ENCODE peak calls at places on chromosomes 11 and 22, in four cellular contexts. X is GM23338, H is HFFc6, U is endothelial cell. M is an unnamed sample.

GRCh38 chr11:107202189-107202588 is 183.9 kb upstream of the GUCY1A2 start:
- DNase-seq in U (no peak), H (no peak), X (no peak), M (no peak)

GRCh38 chr11:46827995-46828394 is 18.1 kb downstream of the CKAP5 start:
- DNase-seq in X (no peak), H (no peak), U (no peak), M (no peak)

GRCh38 chr11:69044111-69045013 is 4.4 kb upstream of the TPCN2 start:
- DNase-seq in X (peak; percentile 88), U (peak; percentile 63), H (peak; percentile 85), M (no peak)

GRCh38 chr11:15941206-15941770 is 415.1 kb downstream of the SOX6 start:
- DNase-seq in U (peak; percentile 72), X (peak; percentile 80), H (peak; percentile 2), M (peak; percentile 80)

GRCh38 chr11:114275295-114275694 is 20.9 kb upstream of the NNMT start:
- DNase-seq in X (no peak), H (no peak), U (no peak), M (no peak)

GRCh38 chr11:47244664-47245350 is 3.8 kb downstream of the ACP2 start:
- DNase-seq in X (no peak), H (no peak), U (no peak), M (no peak)

GRCh38 chr11:133082453-133082781 is 449.9 kb downstream of the OPCML start:
- DNase-seq in U (peak; percentile 37), X (peak; percentile 92), H (no peak), M (no peak)

GRCh38 chr11:131073167-131073566 is 156.9 kb upstream of the SNX19 start:
- DNase-seq in X (no peak), H (no peak), U (no peak), M (no peak)

GRCh38 chr22:19596680-19597398 is 72.6 kb upstream of the CLDN5 start:
- DNase-seq in H (no peak), X (no peak), U (no peak), M (peak; percentile 5)

GRCh38 chr11:34495724-34496377 is 17.7 kb downstream of the ELF5 start:
- DNase-seq in U (no peak), X (no peak), H (no peak), M (no peak)

GRCh38 chr11:74185695-74186094 is 14.6 kb downstream of the PPME1 start:
- DNase-seq in H (peak; percentile 27), U (no peak), X (no peak), M (no peak)

GRCh38 chr22:49503321-49503720 is 324.4 kb downstream of the BRD1 start:
- DNase-seq in X (no peak), H (no peak), U (no peak), M (peak; percentile 65)

GRCh38 chr11:64810891-64811272 is 531 bp upstream of the MEN1 start:
- DNase-seq in H (no peak), U (no peak), X (peak; percentile 79), M (no peak)

GRCh38 chr11:73185680-73186293 is 32.3 kb upstream of the P2RY2 start:
- DNase-seq in X (no peak), H (peak; percentile 93), U (no peak), M (no peak)

GRCh38 chr11:122235615-122236014 is 119.6 kb upstream of the BLID start:
- DNase-seq in H (peak; percentile 80), U (no peak), X (no peak), M (no peak)

GRCh38 chr11:108122166-108122628 is 830 bp downstream of the ACAT1 start:
- DNase-seq in H (no peak), U (no peak), X (peak; percentile 37), M (no peak)

DNA sequence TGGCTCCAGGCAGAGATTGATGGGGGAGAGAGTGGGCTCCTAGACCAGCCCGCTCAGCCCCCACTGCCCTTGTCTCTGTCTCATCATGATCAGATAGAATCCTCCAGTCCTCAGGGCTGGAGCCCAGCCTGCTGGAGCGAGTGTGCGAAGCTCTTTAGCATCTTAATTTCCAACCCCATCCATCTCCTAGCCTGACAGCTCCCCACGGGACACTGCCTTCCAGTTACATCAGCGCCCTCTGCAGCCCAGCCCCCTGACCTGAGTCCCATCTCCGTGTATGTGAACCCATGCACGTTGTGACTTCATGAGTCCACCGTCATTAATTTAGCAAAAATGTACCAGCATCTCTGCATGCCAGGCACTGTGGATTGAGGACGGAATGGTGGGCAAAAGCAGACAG is 2.1 kb downstream of the P2RX3 start:
- DNase-seq in H (no peak), X (peak; percentile 64), U (peak; percentile 50), M (no peak)
- TF ChIP-seq CTCF in H (peak; percentile 34), X (peak; percentile 73), U (no peak), M (no peak)

GRCh38 chr11:2401436-2401984 is 960 bp downstream of the TSSC4 start:
- DNase-seq in H (no peak), U (no peak), X (no peak), M (no peak)

GRCh38 chr11:2400761-2401435 is 348 bp downstream of the TSSC4 start:
- DNase-seq in H (no peak), X (no peak), U (no peak), M (no peak)

GRCh38 chr11:2400069-2400760 is at the start of gene TSSC4:
- DNase-seq in U (peak; percentile 100), H (peak; percentile 100), X (peak; percentile 100), M (peak; percentile 99)

GRCh38 chr11:2398664-2399355 is 1.7 kb upstream of the TSSC4 start:
- DNase-seq in H (no peak), U (no peak), X (no peak), M (no peak)

GRCh38 chr11:2399488-2400068 is 972 bp upstream of the TSSC4 start:
- DNase-seq in U (peak; percentile 45), H (no peak), X (peak; percentile 46), M (no peak)
- TF ChIP-seq CTCF in U (no peak), H (no peak), X (no peak), M (no peak)

DNA sequence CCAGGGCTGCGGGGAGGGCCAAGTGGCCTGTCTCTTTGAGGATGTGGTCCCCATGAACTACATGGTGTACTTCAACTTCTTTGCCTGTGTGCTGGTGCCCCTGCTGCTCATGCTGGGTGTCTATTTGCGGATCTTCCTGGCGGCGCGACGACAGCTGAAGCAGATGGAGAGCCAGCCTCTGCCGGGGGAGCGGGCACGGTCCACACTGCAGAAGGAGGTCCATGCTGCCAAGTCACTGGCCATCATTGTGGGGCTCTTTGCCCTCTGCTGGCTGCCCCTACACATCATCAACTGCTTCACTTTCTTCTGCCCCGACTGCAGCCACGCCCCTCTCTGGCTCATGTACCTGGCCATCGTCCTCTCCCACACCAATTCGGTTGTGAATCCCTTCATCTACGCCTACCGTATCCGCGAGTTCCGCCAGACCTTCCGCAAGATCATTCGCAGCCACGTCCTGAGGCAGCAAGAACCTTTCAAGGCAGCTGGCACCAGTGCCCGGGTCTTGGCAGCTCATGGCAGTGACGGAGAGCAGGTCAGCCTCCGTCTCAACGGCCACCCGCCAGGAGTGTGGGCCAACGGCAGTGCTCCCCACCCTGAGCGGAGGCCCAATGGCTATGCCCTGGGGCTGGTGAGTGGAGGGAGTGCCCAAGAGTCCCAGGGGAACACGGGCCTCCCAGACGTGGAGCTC is 13.5 kb downstream of the ADORA2A start:
- DNase-seq in U (no peak), H (no peak), X (no peak), M (no peak)
- TF ChIP-seq CTCF in U (no peak), H (no peak), X (no peak), M (no peak)

DNA sequence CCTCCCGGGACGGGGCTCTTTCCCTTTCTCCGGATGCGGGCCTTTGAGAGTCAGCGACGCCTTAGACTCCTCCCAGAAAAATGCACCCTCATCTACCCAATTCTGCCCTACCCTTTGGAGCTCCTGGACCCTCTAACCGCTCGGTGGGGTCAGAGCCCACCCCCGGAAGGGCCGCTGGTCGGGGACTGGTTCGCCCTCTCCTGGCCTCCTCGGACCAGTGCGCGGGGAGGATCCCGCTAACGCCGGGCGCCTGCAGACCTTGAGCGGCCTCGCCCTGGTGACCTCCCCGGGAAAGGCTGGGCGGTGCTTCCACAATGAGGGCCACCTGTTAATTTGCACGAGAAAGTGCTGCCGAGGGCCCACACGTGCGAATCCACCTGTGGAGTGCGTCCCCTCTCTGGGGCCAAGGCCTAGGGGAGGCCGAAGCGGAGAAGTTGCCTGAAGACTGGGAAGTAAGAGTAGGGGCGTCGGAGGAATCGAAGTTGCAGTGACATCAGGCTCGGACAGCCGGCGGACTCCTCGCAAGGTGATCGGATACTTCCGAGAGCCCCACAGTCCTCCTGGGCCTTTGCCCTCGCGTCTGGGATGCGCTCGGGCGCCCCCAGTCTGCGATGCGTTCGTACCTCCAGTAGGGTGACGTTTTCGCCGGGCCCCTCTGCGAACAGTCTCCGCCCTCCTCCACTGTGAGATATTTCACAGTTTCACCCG is 61.5 kb downstream of the ENDOD1 start:
- DNase-seq in H (peak; percentile 86), U (peak; percentile 88), X (peak; percentile 98), M (peak; percentile 90)
- TF ChIP-seq CTCF in H (peak; percentile 86), U (peak; percentile 74), X (peak; percentile 84), M (peak; percentile 75)

DNA sequence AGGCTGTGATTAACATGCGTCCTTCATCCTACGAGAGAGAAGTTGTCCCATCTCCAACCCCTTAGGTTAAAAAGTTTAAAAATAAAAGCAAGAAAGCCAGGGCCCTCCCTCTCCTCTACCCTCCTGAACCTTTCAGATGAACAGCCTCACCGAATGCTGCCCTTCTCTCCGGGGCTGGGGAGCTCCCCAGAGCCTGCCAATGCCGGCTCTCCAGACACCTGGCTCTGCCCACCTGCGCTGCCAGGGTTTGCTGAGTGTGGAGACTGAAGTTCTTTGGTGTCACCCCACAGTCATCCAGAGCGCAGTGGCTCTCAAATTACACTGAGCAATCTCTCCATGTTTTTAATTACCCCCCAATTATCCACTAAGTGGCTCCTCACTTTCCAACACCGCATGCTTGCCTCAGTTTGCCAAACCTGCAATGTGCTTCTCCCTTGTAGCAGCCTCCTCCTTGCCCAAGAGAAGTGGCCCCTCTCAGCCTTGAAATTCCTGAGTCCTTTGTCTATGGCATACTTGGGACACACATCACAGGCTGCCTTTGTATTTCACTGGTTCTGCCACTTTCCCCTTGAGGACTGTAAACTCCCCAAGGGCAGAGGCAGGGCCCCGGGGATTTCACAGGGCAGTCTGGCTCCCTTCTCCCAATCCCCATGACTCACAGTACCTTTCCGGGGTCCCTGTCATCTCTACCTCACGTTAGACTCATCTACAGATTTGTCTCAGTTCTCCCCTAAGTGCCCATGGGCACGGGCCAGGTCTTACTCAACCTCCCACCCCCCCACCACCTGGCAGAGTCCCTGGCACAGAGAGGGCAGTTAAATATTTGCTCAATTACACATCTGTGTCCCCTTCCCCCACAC is 2.0 kb downstream of the MYH9 start:
- DNase-seq in U (no peak), X (peak; percentile 81), H (peak; percentile 70), M (no peak)
- TF ChIP-seq CTCF in U (no peak), X (no peak), H (no peak), M (no peak)

DNA sequence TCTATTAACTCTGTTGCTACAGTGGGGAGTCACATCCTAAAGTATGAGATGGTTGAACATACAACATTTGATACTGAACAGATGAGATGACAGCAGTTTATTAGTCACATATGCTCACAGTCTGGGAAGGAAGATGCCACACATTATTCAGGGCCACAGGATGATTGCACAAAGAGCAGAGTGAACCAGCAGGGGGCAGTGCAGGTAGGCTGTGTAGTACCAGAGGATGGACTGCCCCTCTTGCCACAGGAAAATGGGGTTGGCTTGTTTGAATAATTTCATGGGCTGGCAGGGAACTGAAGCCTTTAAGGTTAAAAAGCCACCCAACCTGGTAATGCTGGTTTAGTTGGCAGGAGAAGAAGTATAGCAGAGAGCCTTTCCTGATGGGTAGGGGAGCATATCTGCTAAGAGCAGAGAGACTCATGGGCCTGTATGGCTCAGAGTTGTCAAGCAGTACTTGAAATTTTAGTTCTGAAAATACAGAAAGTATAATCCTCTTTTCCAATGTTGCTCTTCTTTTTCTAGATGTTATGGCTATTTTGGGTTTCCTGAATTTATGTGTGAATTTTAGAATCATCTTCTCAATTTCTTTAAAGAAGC is 180.4 kb upstream of the B3GAT1 start:
- DNase-seq in H (no peak), U (peak; percentile 83), X (peak; percentile 88), M (peak; percentile 28)
- TF ChIP-seq CTCF in H (peak; percentile 13), U (peak; percentile 73), X (peak; percentile 97), M (peak; percentile 38)